ENCODE peak calls at places on chromosomes 13 and 19, in seven cellular contexts. One of them, this sample, is unnamed.

GRCh38 chr13:106532111-106532929 is 3.1 kb downstream of the EFNB2 start:
- DNase-seq in NCI-H1417: no peak
- DNase-seq in CD8-positive, alpha-beta T cell: no peak
- DNase-seq in activated CD4-positive, alpha-beta T cell treated with anti-CD3 and anti-CD28 coated beads, Interleukin-2, amount 50 U/mL, for 48 hours: no peak
- DNase-seq in stomach: no peak
- DNase-seq in amygdala: no peak
- DNase-seq in upper lobe of left lung: no peak
- DNase-seq in this sample: peak

GRCh38 chr13:19519049-19519448 is 42.3 kb downstream of the TPTE2 start:
- DNase-seq in NCI-H1417: no peak
- DNase-seq in CD8-positive, alpha-beta T cell: no peak
- DNase-seq in activated CD4-positive, alpha-beta T cell treated with anti-CD3 and anti-CD28 coated beads, Interleukin-2, amount 50 U/mL, for 48 hours: no peak
- DNase-seq in stomach: no peak
- DNase-seq in amygdala: no peak
- DNase-seq in upper lobe of left lung: no peak
- DNase-seq in this sample: no peak

GRCh38 chr19:14383556-14383897 is 2.3 kb downstream of the ADGRE5 start:
- DNase-seq in NCI-H1417: no peak
- DNase-seq in CD8-positive, alpha-beta T cell: no peak
- DNase-seq in activated CD4-positive, alpha-beta T cell treated with anti-CD3 and anti-CD28 coated beads, Interleukin-2, amount 50 U/mL, for 48 hours: no peak
- DNase-seq in stomach: no peak
- DNase-seq in amygdala: no peak
- DNase-seq in upper lobe of left lung: no peak
- DNase-seq in this sample: no peak

GRCh38 chr13:24208314-24208713 is 47.8 kb downstream of the SPATA13 start:
- DNase-seq in NCI-H1417: no peak
- DNase-seq in CD8-positive, alpha-beta T cell: no peak
- DNase-seq in activated CD4-positive, alpha-beta T cell treated with anti-CD3 and anti-CD28 coated beads, Interleukin-2, amount 50 U/mL, for 48 hours: no peak
- DNase-seq in stomach: no peak
- DNase-seq in amygdala: no peak
- DNase-seq in upper lobe of left lung: no peak
- DNase-seq in this sample: peak

GRCh38 chr19:44747739-44748425 is 626 bp upstream of the BCL3 start:
- DNase-seq in NCI-H1417: peak
- DNase-seq in CD8-positive, alpha-beta T cell: no peak
- DNase-seq in activated CD4-positive, alpha-beta T cell treated with anti-CD3 and anti-CD28 coated beads, Interleukin-2, amount 50 U/mL, for 48 hours: peak
- DNase-seq in stomach: peak
- DNase-seq in amygdala: peak
- DNase-seq in upper lobe of left lung: peak
- DNase-seq in this sample: peak

GRCh38 chr19:38543807-38544568 is 73.8 kb downstream of the MAP4K1 start:
- DNase-seq in NCI-H1417: peak
- DNase-seq in CD8-positive, alpha-beta T cell: no peak
- DNase-seq in activated CD4-positive, alpha-beta T cell treated with anti-CD3 and anti-CD28 coated beads, Interleukin-2, amount 50 U/mL, for 48 hours: peak
- DNase-seq in stomach: peak
- DNase-seq in amygdala: peak
- DNase-seq in upper lobe of left lung: peak
- DNase-seq in this sample: peak

GRCh38 chr13:76285463-76285862 is 600.7 kb downstream of the KCTD12 start:
- DNase-seq in NCI-H1417: no peak
- DNase-seq in CD8-positive, alpha-beta T cell: no peak
- DNase-seq in activated CD4-positive, alpha-beta T cell treated with anti-CD3 and anti-CD28 coated beads, Interleukin-2, amount 50 U/mL, for 48 hours: no peak
- DNase-seq in stomach: no peak
- DNase-seq in amygdala: no peak
- DNase-seq in upper lobe of left lung: no peak
- DNase-seq in this sample: no peak

GRCh38 chr19:38049105-38049649 is 142.2 kb downstream of the SIPA1L3 start:
- DNase-seq in NCI-H1417: no peak
- DNase-seq in CD8-positive, alpha-beta T cell: no peak
- DNase-seq in activated CD4-positive, alpha-beta T cell treated with anti-CD3 and anti-CD28 coated beads, Interleukin-2, amount 50 U/mL, for 48 hours: peak
- DNase-seq in stomach: peak
- DNase-seq in amygdala: no peak
- DNase-seq in upper lobe of left lung: no peak
- DNase-seq in this sample: no peak

GRCh38 chr19:3319643-3320353 is 46.6 kb upstream of the NFIC start:
- DNase-seq in NCI-H1417: no peak
- DNase-seq in CD8-positive, alpha-beta T cell: no peak
- DNase-seq in activated CD4-positive, alpha-beta T cell treated with anti-CD3 and anti-CD28 coated beads, Interleukin-2, amount 50 U/mL, for 48 hours: no peak
- DNase-seq in stomach: no peak
- DNase-seq in amygdala: no peak
- DNase-seq in upper lobe of left lung: no peak
- DNase-seq in this sample: no peak

GRCh38 chr19:15452111-15453047 is 2.6 kb upstream of the WIZ start:
- DNase-seq in NCI-H1417: peak
- DNase-seq in CD8-positive, alpha-beta T cell: no peak
- DNase-seq in activated CD4-positive, alpha-beta T cell treated with anti-CD3 and anti-CD28 coated beads, Interleukin-2, amount 50 U/mL, for 48 hours: no peak
- DNase-seq in stomach: peak
- DNase-seq in amygdala: peak
- DNase-seq in upper lobe of left lung: peak
- DNase-seq in this sample: peak

GRCh38 chr13:21573920-21574712 is 29.9 kb downstream of the MICU2 start:
- DNase-seq in NCI-H1417: no peak
- DNase-seq in CD8-positive, alpha-beta T cell: no peak
- DNase-seq in activated CD4-positive, alpha-beta T cell treated with anti-CD3 and anti-CD28 coated beads, Interleukin-2, amount 50 U/mL, for 48 hours: no peak
- DNase-seq in stomach: no peak
- DNase-seq in amygdala: no peak
- DNase-seq in upper lobe of left lung: no peak
- DNase-seq in this sample: no peak